ENCODE peak calls at places on chromosomes 16 and 17, in four cellular contexts. H, F, O and Z are unnamed samples.

GRCh38 chr16:30997887-30998711 is 12.3 kb downstream of the STX1B start:
- DNase-seq in H (no peak), F (peak; percentile 75), O (no peak), Z (no peak)

GRCh38 chr17:27555364-27555763 is 75.6 kb upstream of the LGALS9 start:
- DNase-seq in H (no peak), O (no peak), F (no peak), Z (no peak)

GRCh38 chr17:80891096-80892018 is 100.3 kb upstream of the CHMP6 start:
- DNase-seq in F (peak; percentile 87), O (peak; percentile 57), H (no peak), Z (peak; percentile 40)

GRCh38 chr17:789160-789840 is 7.1 kb downstream of the MRM3 start:
- DNase-seq in H (no peak), O (no peak), F (no peak), Z (no peak)

GRCh38 chr17:79045830-79046500 is 22.0 kb downstream of the C1QTNF1 start:
- DNase-seq in O (peak; percentile 87), F (peak; percentile 79), H (no peak), Z (peak; percentile 71)

GRCh38 chr16:79769320-79770243 is 169.0 kb upstream of the MAF start:
- DNase-seq in F (no peak), O (no peak), H (no peak), Z (no peak)

GRCh38 chr17:49577978-49578893 is 2.6 kb downstream of the NXPH3 start:
- DNase-seq in H (no peak), F (no peak), O (peak; percentile 32), Z (no peak)

GRCh38 chr16:8589293-8590160 is 784 bp downstream of the TMEM114 start:
- DNase-seq in O (no peak), F (no peak), H (no peak), Z (no peak)

DNA sequence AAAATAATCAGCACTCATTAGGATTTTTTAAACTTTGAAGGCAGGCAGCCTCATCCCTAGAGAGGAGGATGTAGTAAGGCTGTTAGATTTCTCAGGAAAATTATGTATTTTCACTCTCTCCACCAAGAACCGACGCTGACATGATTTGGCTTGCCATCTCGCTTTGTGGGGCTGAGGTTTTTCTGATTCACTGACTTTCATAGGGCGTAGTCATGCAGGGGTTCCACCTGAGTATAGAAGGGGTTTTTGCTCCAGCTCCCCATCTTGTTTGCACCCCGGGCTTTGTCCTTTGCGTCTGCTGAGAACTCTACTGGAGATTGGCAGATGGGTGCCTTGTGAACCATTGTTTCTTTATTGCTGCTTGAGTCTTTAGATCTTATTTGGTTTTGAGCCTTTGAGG is 20.2 kb downstream of the TOM1L1 start:
- DNase-seq in F (no peak), O (no peak), H (no peak), Z (no peak)
- H3K4me1 ChIP-seq in F (no peaks in the 10 kb centered on the region), O (peaks cover 3% of the 10 kb centered on the region), H (no peaks in the 10 kb centered on the region), Z (no peaks in the 10 kb centered on the region)

GRCh38 chr16:69831212-69832123 is 69.3 kb downstream of the WWP2 start:
- DNase-seq in H (no peak), F (no peak), O (no peak), Z (no peak)
- H3K4me3 ChIP-seq in H (no peak overlapping the region), F (no peak overlapping the region), O (no peak overlapping the region), Z (no peak overlapping the region)

GRCh38 chr17:21841839-21842238 is 149.5 kb downstream of the KCNJ18 start:
- DNase-seq in F (no peak), H (no peak), O (peak; percentile 30), Z (no peak)

GRCh38 chr17:21843951-21844590 is 151.7 kb downstream of the KCNJ18 start:
- DNase-seq in F (no peak), H (no peak), O (no peak), Z (no peak)

GRCh38 chr17:21842332-21843317 is 150.3 kb downstream of the KCNJ18 start:
- DNase-seq in O (peak; percentile 34), H (no peak), F (no peak), Z (no peak)

DNA sequence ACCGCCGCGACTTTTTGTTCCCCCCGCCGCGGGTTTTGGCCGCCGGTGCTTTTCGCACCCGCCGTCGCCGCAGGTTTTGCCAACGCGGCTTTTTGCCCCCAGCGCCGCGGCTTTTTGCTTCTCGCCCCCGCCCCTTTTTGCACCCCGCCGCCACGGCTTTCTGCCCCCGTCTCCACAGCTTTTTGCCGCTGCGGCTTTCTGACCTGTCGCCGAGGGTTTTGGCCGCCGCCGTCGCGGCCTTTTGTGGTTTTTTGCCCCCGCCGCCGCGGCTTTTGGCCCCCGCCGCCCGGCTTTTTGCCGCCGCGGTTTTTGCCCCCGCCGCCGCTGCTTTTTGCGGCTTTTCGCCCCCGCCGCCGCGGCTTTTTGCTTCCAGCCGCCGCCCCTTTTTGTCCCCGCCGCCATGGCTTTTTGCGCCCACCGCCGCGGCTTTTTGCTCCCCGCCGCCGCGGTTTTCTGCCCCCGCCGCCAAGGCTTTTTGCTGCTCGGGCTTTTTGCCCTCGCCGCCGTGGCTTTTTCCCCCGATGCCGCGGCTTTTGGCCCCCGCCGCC is 151.1 kb downstream of the KCNJ18 start:
- DNase-seq in O (peak; percentile 39), F (no peak), H (no peak), Z (no peak)
- H3K4me1 ChIP-seq in O (no peaks in the 10 kb centered on the region), F (no peaks in the 10 kb centered on the region), H (no peaks in the 10 kb centered on the region), Z (no peaks in the 10 kb centered on the region)

DNA sequence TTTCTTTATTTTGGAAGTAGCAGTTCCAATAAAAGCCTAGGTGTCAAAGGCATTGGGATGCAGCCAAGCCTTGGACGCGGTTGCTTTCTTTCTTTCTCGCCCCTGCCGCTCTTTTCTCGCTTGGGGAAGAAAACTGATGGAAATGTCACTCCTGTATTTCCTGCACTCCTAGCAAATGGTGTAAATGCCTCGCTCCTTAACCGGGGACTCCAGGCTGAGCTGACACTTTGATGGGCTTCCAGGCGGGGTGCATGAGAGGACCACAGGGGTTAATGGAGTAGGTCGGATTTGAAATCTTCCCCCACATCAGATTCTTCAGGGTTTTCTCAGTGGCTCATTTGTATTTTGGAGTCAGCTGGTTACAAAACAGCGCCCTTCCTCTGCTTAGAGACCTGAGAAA is 114.1 kb downstream of the FOXL1 start:
- DNase-seq in F (no peak), H (no peak), O (no peak), Z (no peak)
- H3K4me3 ChIP-seq in F (no peak overlapping the region), H (no peak overlapping the region), O (no peak overlapping the region), Z (no peak overlapping the region)

GRCh38 chr16:53804467-53804866 is 100.5 kb downstream of the FTO start:
- DNase-seq in F (no peak), O (no peak), H (no peak), Z (no peak)

GRCh38 chr16:53805113-53805512 is 101.2 kb downstream of the FTO start:
- DNase-seq in F (no peak), O (no peak), H (no peak), Z (no peak)

GRCh38 chr16:53803451-53803850 is 99.5 kb downstream of the FTO start:
- DNase-seq in O (no peak), H (no peak), F (no peak), Z (no peak)

GRCh38 chr16:53803998-53804397 is 100.0 kb downstream of the FTO start:
- DNase-seq in H (no peak), F (no peak), O (no peak), Z (no peak)

GRCh38 chr16:53805747-53806146 is 101.8 kb downstream of the FTO start:
- DNase-seq in F (no peak), O (no peak), H (no peak), Z (no peak)
- H3K4me1 ChIP-seq in F (no peaks in the 10 kb centered on the region), O (no peaks in the 10 kb centered on the region), H (no peaks in the 10 kb centered on the region), Z (no peaks in the 10 kb centered on the region)

GRCh38 chr16:24734382-24734781 is 4.9 kb downstream of the TNRC6A start:
- DNase-seq in H (no peak), O (no peak), F (no peak), Z (no peak)

GRCh38 chr16:24736758-24737157 is 7.3 kb downstream of the TNRC6A start:
- DNase-seq in H (no peak), O (no peak), F (no peak), Z (no peak)

GRCh38 chr16:24737916-24738594 is 8.6 kb downstream of the TNRC6A start:
- DNase-seq in F (no peak), O (no peak), H (no peak), Z (no peak)

GRCh38 chr16:24738895-24739294 is 9.4 kb downstream of the TNRC6A start:
- DNase-seq in F (no peak), O (no peak), H (no peak), Z (no peak)

DNA sequence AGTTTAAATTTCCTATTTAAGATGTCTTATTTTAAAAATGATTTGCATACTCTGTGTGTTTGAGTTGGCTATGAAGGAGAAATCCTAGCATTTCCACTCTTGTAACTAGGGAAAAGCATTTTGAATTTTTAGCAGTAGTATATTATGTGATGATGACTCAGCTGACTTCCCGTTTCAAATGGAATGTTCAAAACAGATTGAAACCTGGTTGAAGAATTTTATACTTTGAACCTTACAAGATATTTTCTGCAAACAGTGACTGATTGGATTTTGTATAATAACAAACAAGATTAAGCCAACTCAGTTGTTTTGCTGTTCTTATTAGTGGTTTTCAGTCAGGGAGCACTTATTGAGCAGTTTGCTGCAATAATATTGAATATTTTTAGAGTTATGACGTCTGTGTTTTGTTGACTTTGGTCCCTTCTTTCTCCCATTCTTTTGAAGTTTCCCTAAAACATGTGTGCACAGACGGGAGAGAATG is 8.0 kb downstream of the TNRC6A start:
- DNase-seq in H (no peak), F (no peak), O (no peak), Z (no peak)
- H3K4me3 ChIP-seq in H (no peak overlapping the region), F (no peak overlapping the region), O (peak overlapping the region; percentile 31), Z (no peak overlapping the region)

DNA sequence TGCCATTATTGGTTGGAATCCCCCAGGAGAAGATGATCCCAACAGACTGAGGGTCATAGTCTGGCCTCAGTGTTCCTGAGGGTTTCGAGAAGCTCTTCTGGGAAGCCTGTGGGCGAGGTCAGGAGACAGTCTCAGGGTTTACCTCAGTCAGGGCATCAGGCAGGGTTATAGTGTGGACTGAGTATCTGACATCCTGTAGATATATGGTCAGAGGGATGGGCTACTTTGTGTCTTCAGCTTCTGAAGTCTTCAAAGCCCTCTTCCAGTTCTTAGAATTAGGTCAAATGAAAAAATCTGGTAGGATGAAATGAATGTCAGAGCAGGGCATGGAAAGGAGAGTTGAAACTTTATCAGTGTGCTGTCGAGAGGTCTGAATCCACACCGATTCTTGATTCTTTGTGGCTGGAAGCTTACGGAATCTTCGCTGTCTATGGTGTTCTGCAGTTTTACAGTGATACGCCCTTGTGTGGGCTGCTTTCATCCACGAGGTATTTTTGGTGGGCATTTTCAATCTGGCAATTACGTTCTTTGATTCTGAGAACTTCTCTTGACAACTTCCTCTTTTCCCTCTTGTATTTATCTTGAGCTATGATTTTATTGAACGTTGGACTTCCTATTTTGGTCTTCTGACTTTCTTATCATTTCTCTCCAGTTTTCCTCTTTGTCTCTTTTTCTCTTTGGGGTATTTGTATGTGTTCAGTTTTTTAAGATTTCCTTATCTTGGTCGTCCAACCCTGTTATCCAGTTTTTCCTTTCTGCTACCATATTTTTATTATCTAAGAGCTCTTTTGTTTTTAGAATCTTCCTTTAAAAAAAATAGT is 30.4 kb downstream of the BPTF start:
- DNase-seq in H (no peak), O (no peak), F (no peak), Z (no peak)
- H3K4me1 ChIP-seq in H (no peaks in the 10 kb centered on the region), O (peaks cover 48% of the 10 kb centered on the region), F (no peaks in the 10 kb centered on the region), Z (peaks cover 13% of the 10 kb centered on the region)